ENCODE peak calls at places on chromosomes 16 and 17, in ten cellular contexts. M is uterus, R is IMR-90, V is psoas muscle, F is kidney, K is GM23338, T is hepatocyte, Z is mammary epithelial cell, X is ascending aorta, I is endothelial cell of umbilical vein. Q is an unnamed sample. For H3K4me1, the result is how much of the 10 kb centered on the place peaks cover.

GRCh38 chr17:20944014-20944905 is 98.6 kb downstream of the USP22 start:
- DNase-seq in F (no peak), V (no peak), K (peak), M (no peak), T (peak), I (no peak), R (no peak), X (no peak), Z (peak), Q (no peak)

GRCh38 chr16:53781023-53781605 is 77.2 kb downstream of the FTO start:
- DNase-seq in Z (peak), F (no peak), M (no peak), T (no peak), R (peak), I (peak), X (no peak), V (no peak), K (no peak), Q (no peak)

GRCh38 chr17:79983456-79983855 is 52.2 kb downstream of the TBC1D16 start:
- DNase-seq in F (peak), T (no peak), Z (no peak), K (no peak), X (no peak), M (no peak), R (no peak), V (no peak), I (no peak), Q (no peak)

GRCh38 chr17:14882131-14882530 is 383.0 kb downstream of the PMP22 start:
- DNase-seq in T (no peak), V (no peak), Z (no peak), X (no peak), I (no peak), F (no peak), M (no peak), K (no peak), R (peak), Q (no peak)

GRCh38 chr16:49574826-49575225 is 201.2 kb downstream of the C16orf78 start:
- DNase-seq in X (no peak), I (no peak), V (no peak), F (no peak), R (no peak), Z (no peak), M (no peak), T (no peak), K (no peak), Q (no peak)

GRCh38 chr17:13306310-13306962 is 288.6 kb upstream of the ELAC2 start:
- DNase-seq in X (no peak), T (peak), F (no peak), Z (peak), K (peak), M (no peak), R (peak), I (no peak), V (no peak), Q (peak)

GRCh38 chr17:74830861-74831260 is 28.8 kb downstream of the GRIN2C start:
- DNase-seq in K (no peak), T (no peak), R (no peak), M (no peak), I (no peak), F (no peak), X (no peak), V (no peak), Z (no peak), Q (no peak)

GRCh38 chr17:49969794-49970389 is 902 bp downstream of the DLX4 start:
- DNase-seq in V (no peak), M (no peak), K (no peak), T (no peak), X (no peak), Z (no peak), I (no peak), R (no peak), F (no peak), Q (no peak)

GRCh38 chr17:39208136-39208535 is 8.1 kb downstream of the RPL19 start:
- DNase-seq in M (no peak), X (no peak), V (no peak), Z (no peak), T (no peak), R (peak), F (no peak), K (no peak), I (no peak), Q (no peak)

GRCh38 chr17:27550291-27550930 is 80.6 kb upstream of the LGALS9 start:
- DNase-seq in I (no peak), R (no peak), F (no peak), T (no peak), K (no peak), V (no peak), M (no peak), X (no peak), Z (no peak), Q (no peak)

GRCh38 chr17:42682400-42683384 is at the start of gene CNTNAP1:
- DNase-seq in M (peak), K (peak), T (peak), X (no peak), I (peak), R (peak), Z (peak), F (peak), V (peak), Q (peak)

GRCh38 chr17:37818689-37819088 is 73.8 kb upstream of the HNF1B start:
- DNase-seq in F (peak), Z (peak), M (no peak), R (peak), K (no peak), T (no peak), I (no peak), X (no peak), V (no peak), Q (no peak)

GRCh38 chr16:66935319-66936011 is at the start of gene CES2:
- DNase-seq in X (no peak), Z (peak), R (peak), I (peak), K (peak), M (no peak), F (peak), T (peak), V (peak), Q (no peak)

GRCh38 chr16:82439678-82440293 is 187.0 kb upstream of the CDH13 start:
- DNase-seq in X (no peak), K (peak), F (no peak), M (no peak), T (peak), Z (no peak), V (no peak), R (peak), I (peak), Q (peak)

GRCh38 chr17:58475985-58476384 is 12.2 kb downstream of the HSF5 start:
- DNase-seq in V (no peak), K (no peak), R (no peak), F (no peak), M (no peak), X (no peak), I (no peak), T (no peak), Z (no peak), Q (no peak)

GRCh38 chr17:74272731-74273201 is 1.3 kb upstream of the DNAI2 start:
- DNase-seq in M (no peak), X (no peak), T (no peak), K (no peak), Z (no peak), F (no peak), R (no peak), I (no peak), V (no peak), Q (peak)

GRCh38 chr17:77690271-77691161 is 268.0 kb upstream of the TNRC6C start:
- DNase-seq in I (no peak), M (no peak), Z (no peak), T (peak), K (no peak), F (no peak), X (no peak), V (no peak), R (no peak), Q (no peak)

GRCh38 chr17:4087911-4088693 is 54.7 kb downstream of the ZZEF1 start:
- DNase-seq in R (peak), I (no peak), K (no peak), Z (peak), X (no peak), M (no peak), T (no peak), F (no peak), V (peak), Q (peak)

GRCh38 chr16:4802659-4803287 is 340 bp upstream of the ROGDI start:
- DNase-seq in I (peak), M (peak), Z (peak), F (peak), V (peak), K (peak), X (peak), R (peak), T (peak), Q (peak)
- TF ChIP-seq CTCF in I (no peak), M (peak), Z (no peak), F (no peak), V (peak), K (no peak), X (peak), R (no peak), T (no peak), Q (peak)

DNA sequence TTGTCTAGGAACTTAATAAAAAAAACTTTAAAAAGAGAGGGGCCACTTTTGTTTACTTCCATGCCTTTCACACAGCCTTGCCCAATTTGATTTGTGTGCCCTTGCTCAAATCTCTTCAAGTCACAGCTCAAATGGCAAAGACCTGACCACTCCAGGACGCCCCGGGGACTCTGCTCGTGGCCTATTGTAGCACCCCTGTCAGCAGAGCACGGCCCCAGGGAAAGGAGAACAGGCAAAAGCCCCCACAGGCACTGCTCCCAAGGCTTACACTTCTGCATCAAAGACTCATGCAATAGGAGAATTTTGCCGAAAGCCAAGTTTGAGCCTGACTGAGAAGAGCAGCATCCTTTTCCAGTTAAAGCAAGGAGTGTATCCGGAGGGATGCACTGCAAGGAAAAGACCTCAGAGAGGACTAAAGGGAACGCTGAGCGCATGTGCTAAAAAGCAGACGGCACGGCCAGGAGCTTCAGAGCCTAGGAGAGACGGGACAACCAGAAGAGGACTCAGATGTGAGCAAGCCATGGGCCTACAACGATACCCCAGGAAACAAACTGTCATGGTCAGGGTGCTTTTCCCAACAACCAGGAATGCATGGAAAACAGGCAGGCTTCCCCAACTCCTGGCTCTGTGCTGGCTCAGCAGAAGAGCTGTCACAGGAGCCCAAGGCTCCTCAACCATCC is 8.2 kb downstream of the CREBBP start:
- DNase-seq in F (no peak), K (no peak), V (no peak), Z (no peak), R (no peak), T (no peak), X (no peak), M (no peak), I (no peak), Q (no peak)
- H3K4me1 ChIP-seq in F (under half), K (under half), V (half or more), Z (under half), R (under half), T (half or more), X (under half), M (under half), I (under half), Q (half or more)

GRCh38 chr16:87955302-87956168 is 4.3 kb downstream of the BANP start:
- DNase-seq in K (no peak), R (peak), I (no peak), X (no peak), M (no peak), V (no peak), Z (no peak), T (no peak), F (no peak), Q (no peak)

GRCh38 chr16:87957296-87958069 is 6.2 kb downstream of the BANP start:
- DNase-seq in Z (no peak), T (no peak), K (no peak), M (no peak), I (no peak), R (no peak), V (no peak), X (no peak), F (no peak), Q (no peak)

GRCh38 chr16:87954826-87955225 is 3.6 kb downstream of the BANP start:
- DNase-seq in F (peak), T (no peak), K (no peak), Z (no peak), X (no peak), R (no peak), V (no peak), M (no peak), I (no peak), Q (no peak)

GRCh38 chr16:87956771-87957279 is 5.6 kb downstream of the BANP start:
- DNase-seq in M (no peak), R (peak), V (no peak), X (no peak), Z (no peak), K (peak), F (no peak), T (peak), I (peak), Q (peak)

DNA sequence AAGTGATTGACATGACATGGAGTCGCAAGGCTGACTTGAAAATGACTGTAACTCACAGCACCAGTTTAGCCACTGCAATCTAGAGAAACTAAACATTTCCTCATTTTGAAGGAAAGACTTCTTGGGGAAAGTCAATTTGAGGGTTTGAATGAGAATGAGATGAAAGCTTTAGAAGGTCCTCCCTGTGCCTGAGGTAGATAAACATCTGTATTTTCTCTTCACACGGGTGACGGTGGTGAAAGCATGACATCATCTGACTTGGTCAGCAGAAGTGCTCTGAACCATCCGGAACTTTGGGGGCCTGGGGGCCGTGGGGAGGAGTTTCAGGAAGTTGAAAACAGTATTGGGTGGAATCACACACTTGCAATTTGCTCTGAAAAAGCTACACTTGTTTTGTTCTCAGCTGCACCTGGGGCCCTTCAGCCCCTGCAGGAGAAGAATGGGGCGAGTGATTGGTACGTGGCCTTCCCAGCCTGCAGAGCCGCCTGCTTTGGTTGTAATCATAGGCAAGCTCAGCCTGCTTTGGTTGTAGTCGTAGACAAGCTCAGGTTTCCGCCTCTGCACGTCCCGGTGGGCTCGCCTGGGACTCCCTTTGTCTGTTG is 5.0 kb downstream of the BANP start:
- DNase-seq in I (peak), M (no peak), T (peak), R (peak), V (no peak), F (no peak), K (peak), X (no peak), Z (no peak), Q (peak)
- TF ChIP-seq CTCF in I (no peak), M (no peak), T (no peak), R (no peak), V (no peak), F (no peak), K (no peak), X (no peak), Z (no peak), Q (no peak)

GRCh38 chr17:35073183-35073790 is 9.8 kb upstream of the RFFL start:
- DNase-seq in X (no peak), R (no peak), I (no peak), Z (peak), F (no peak), M (no peak), K (no peak), V (no peak), T (no peak), Q (no peak)
- H3K4me1 ChIP-seq in X (under half), R (under half), I (under half), Z (under half), F (under half), M (under half), K (under half), V (under half), T (under half), Q (under half)